ENCODE peak calls at places on chromosomes 5 and 9, in four cellular contexts. V is PC-9, O is BE2C, X is fibroblast of pulmonary artery. L is an unnamed sample.

GRCh38 chr5:149400304-149400703 is 21.2 kb upstream of the IL17B start:
- DNase-seq in O (no peak), V (no peak), X (no peak), L (no peak)

GRCh38 chr5:168480601-168481000 is 5.7 kb upstream of the RARS1 start:
- DNase-seq in O (no peak), V (no peak), X (no peak), L (no peak)

GRCh38 chr5:79990205-79990597 is 861 bp downstream of the MTX3 start:
- DNase-seq in V (no peak), O (no peak), X (no peak), L (no peak)

GRCh38 chr5:179606910-179607448 is 16.5 kb downstream of the HNRNPH1 start:
- DNase-seq in V (no peak), O (peak; percentile 29), X (no peak), L (no peak)

GRCh38 chr5:80346055-80346454 is 26.3 kb downstream of the SPZ1 start:
- DNase-seq in X (peak; percentile 12), O (peak; percentile 44), V (peak; percentile 47), L (no peak)

GRCh38 chr9:137878146-137878941 is 762 bp downstream of the CACNA1B start:
- DNase-seq in O (no peak), X (peak; percentile 23), V (no peak), L (no peak)

GRCh38 chr5:926416-927171 is 33.9 kb downstream of the TRIP13 start:
- DNase-seq in X (peak; percentile 30), V (no peak), O (peak; percentile 62), L (no peak)

GRCh38 chr5:59259238-59259637 is 634.3 kb downstream of the PDE4D start:
- DNase-seq in O (no peak), V (no peak), X (no peak), L (no peak)

GRCh38 chr9:71285191-71285656 is 163.8 kb upstream of the TRPM3 start:
- DNase-seq in O (peak; percentile 65), V (peak; percentile 55), X (peak; percentile 74), L (no peak)

GRCh38 chr9:129720865-129721545 is 31.8 kb downstream of the PTGES start:
- DNase-seq in X (no peak), O (peak; percentile 51), V (no peak), L (no peak)

GRCh38 chr9:35516481-35516880 is 26.6 kb downstream of the RUSC2 start:
- DNase-seq in X (peak; percentile 73), V (peak; percentile 72), O (no peak), L (no peak)

GRCh38 chr5:152303841-152304240 is 101.2 kb downstream of the NMUR2 start:
- DNase-seq in V (no peak), X (no peak), O (no peak), L (no peak)

L was measured in T-helper 22 cell.